ENCODE peak calls at places on chromosomes 5 and 9, in ten cellular contexts. One of them, this sample, is unnamed. For H3K9me3, the result is how much of the 10 kb centered on the place peaks cover.

GRCh38 chr5:91307023-91307422 is 76.1 kb downstream of the ARRDC3 start:
- DNase-seq in DND-41: no peak
- DNase-seq in thyroid gland: peak
- DNase-seq in A549: no peak
- DNase-seq in aorta: no peak
- DNase-seq in OCI-LY7: no peak
- DNase-seq in right lobe of liver: no peak
- DNase-seq in right cardiac atrium: peak
- DNase-seq in PC-3: no peak
- DNase-seq in small intestine: no peak
- DNase-seq in this sample: no peak

GRCh38 chr9:88174324-88174723 is 36.0 kb upstream of the SPATA31C2 start:
- DNase-seq in DND-41: no peak
- DNase-seq in thyroid gland: no peak
- DNase-seq in A549: no peak
- DNase-seq in aorta: no peak
- DNase-seq in OCI-LY7: no peak
- DNase-seq in right lobe of liver: no peak
- DNase-seq in right cardiac atrium: no peak
- DNase-seq in PC-3: peak
- DNase-seq in small intestine: no peak
- DNase-seq in this sample: no peak

GRCh38 chr5:133882107-133882695 is 86.2 kb downstream of the C5orf15 start:
- DNase-seq in DND-41: no peak
- DNase-seq in thyroid gland: no peak
- DNase-seq in A549: no peak
- DNase-seq in aorta: peak
- DNase-seq in OCI-LY7: no peak
- DNase-seq in right lobe of liver: no peak
- DNase-seq in right cardiac atrium: no peak
- DNase-seq in PC-3: no peak
- DNase-seq in small intestine: no peak
- DNase-seq in this sample: no peak

GRCh38 chr9:110543631-110544051 is 35.9 kb downstream of the SVEP1 start:
- DNase-seq in DND-41: no peak
- DNase-seq in thyroid gland: peak
- DNase-seq in A549: no peak
- DNase-seq in aorta: no peak
- DNase-seq in OCI-LY7: no peak
- DNase-seq in right lobe of liver: no peak
- DNase-seq in right cardiac atrium: peak
- DNase-seq in PC-3: no peak
- DNase-seq in small intestine: no peak
- DNase-seq in this sample: no peak

GRCh38 chr5:154985126-154985525 is 28.4 kb upstream of the KIF4B start:
- DNase-seq in DND-41: no peak
- DNase-seq in thyroid gland: no peak
- DNase-seq in A549: no peak
- DNase-seq in aorta: no peak
- DNase-seq in OCI-LY7: no peak
- DNase-seq in right lobe of liver: no peak
- DNase-seq in right cardiac atrium: no peak
- DNase-seq in PC-3: no peak
- DNase-seq in small intestine: no peak
- DNase-seq in this sample: no peak

GRCh38 chr5:36414869-36415282 is 113.2 kb upstream of the RANBP3L start:
- DNase-seq in DND-41: no peak
- DNase-seq in thyroid gland: no peak
- DNase-seq in A549: no peak
- DNase-seq in aorta: no peak
- DNase-seq in OCI-LY7: peak
- DNase-seq in right lobe of liver: no peak
- DNase-seq in right cardiac atrium: no peak
- DNase-seq in PC-3: peak
- DNase-seq in small intestine: peak
- DNase-seq in this sample: peak

GRCh38 chr5:109992264-109992915 is 302.7 kb downstream of the MAN2A1 start:
- DNase-seq in DND-41: no peak
- DNase-seq in thyroid gland: no peak
- DNase-seq in A549: no peak
- DNase-seq in aorta: no peak
- DNase-seq in OCI-LY7: no peak
- DNase-seq in right lobe of liver: peak
- DNase-seq in right cardiac atrium: no peak
- DNase-seq in PC-3: peak
- DNase-seq in small intestine: no peak
- DNase-seq in this sample: no peak

GRCh38 chr5:537098-537497 is 12.8 kb upstream of the SLC9A3 start:
- DNase-seq in DND-41: no peak
- DNase-seq in thyroid gland: no peak
- DNase-seq in A549: no peak
- DNase-seq in aorta: no peak
- DNase-seq in OCI-LY7: no peak
- DNase-seq in right lobe of liver: no peak
- DNase-seq in right cardiac atrium: peak
- DNase-seq in PC-3: no peak
- DNase-seq in small intestine: no peak
- DNase-seq in this sample: no peak

GRCh38 chr9:106830527-106831140 is 32.3 kb upstream of the ZNF462 start:
- DNase-seq in DND-41: no peak
- DNase-seq in thyroid gland: peak
- DNase-seq in A549: no peak
- DNase-seq in aorta: no peak
- DNase-seq in OCI-LY7: no peak
- DNase-seq in right lobe of liver: no peak
- DNase-seq in right cardiac atrium: peak
- DNase-seq in PC-3: no peak
- DNase-seq in small intestine: no peak
- DNase-seq in this sample: no peak

GRCh38 chr5:176868731-176869130 is 30.4 kb downstream of the HK3 start:
- DNase-seq in DND-41: no peak
- DNase-seq in thyroid gland: no peak
- DNase-seq in A549: no peak
- DNase-seq in aorta: no peak
- DNase-seq in OCI-LY7: no peak
- DNase-seq in right lobe of liver: no peak
- DNase-seq in right cardiac atrium: no peak
- DNase-seq in PC-3: no peak
- DNase-seq in small intestine: no peak
- DNase-seq in this sample: no peak

GRCh38 chr5:56409331-56410190 is 176.4 kb upstream of the ANKRD55 start:
- DNase-seq in DND-41: no peak
- DNase-seq in thyroid gland: no peak
- DNase-seq in A549: peak
- DNase-seq in aorta: no peak
- DNase-seq in OCI-LY7: no peak
- DNase-seq in right lobe of liver: no peak
- DNase-seq in right cardiac atrium: peak
- DNase-seq in PC-3: peak
- DNase-seq in small intestine: peak
- DNase-seq in this sample: no peak

DNA sequence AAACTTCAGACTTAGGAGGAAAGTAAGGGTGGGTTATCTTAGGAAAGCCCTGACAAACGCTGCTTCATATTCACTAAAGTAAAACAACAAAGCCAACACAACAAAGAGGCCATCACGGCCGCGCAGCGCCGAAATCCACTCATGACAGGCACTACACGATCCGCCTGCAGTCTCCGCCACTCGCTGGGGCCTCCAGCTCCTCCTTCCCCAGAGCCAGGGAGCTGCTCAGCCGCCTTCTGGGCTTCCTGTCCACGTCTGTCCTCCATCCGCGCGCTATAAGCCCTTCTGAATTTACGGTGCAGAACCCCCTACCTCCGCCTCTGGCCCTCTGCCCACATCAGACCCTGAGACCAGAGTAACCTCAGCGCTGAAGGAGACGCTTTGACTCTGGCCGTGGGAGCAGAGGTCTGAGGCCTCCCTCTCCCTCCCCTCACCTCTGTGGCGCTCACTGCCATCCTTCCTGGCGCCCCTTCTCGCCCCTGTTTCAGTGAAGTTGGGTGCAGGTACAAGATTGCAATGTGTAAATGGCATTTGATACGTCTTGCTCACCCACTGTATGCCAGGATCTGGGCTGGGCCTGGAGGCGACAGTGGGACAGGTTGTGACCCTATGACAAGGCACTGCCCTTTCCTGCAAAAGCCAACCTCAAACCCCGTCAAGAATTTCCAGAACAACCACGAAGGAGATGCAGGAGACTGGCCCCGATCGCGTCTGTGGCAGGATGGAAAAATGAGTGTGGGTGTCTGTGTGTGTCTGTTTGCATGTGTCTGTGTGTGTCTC is 74.9 kb upstream of the PHYKPL start:
- DNase-seq in DND-41: no peak
- DNase-seq in thyroid gland: peak
- DNase-seq in A549: no peak
- DNase-seq in aorta: peak
- DNase-seq in OCI-LY7: no peak
- DNase-seq in right lobe of liver: peak
- DNase-seq in right cardiac atrium: no peak
- DNase-seq in PC-3: no peak
- DNase-seq in small intestine: no peak
- DNase-seq in this sample: no peak
- H3K9me3 ChIP-seq in DND-41: under half
- H3K9me3 ChIP-seq in thyroid gland: under half
- H3K9me3 ChIP-seq in A549: under half
- H3K9me3 ChIP-seq in aorta: under half
- H3K9me3 ChIP-seq in OCI-LY7: under half
- H3K9me3 ChIP-seq in right lobe of liver: under half
- H3K9me3 ChIP-seq in right cardiac atrium: under half
- H3K9me3 ChIP-seq in PC-3: under half
- H3K9me3 ChIP-seq in small intestine: under half
- H3K9me3 ChIP-seq in this sample: under half

GRCh38 chr9:72951043-72951442 is 1.8 kb downstream of the ALDH1A1 start:
- DNase-seq in DND-41: no peak
- DNase-seq in thyroid gland: no peak
- DNase-seq in A549: no peak
- DNase-seq in aorta: no peak
- DNase-seq in OCI-LY7: no peak
- DNase-seq in right lobe of liver: no peak
- DNase-seq in right cardiac atrium: no peak
- DNase-seq in PC-3: no peak
- DNase-seq in small intestine: peak
- DNase-seq in this sample: no peak

GRCh38 chr9:72952394-72952720 is 496 bp downstream of the ALDH1A1 start:
- DNase-seq in DND-41: no peak
- DNase-seq in thyroid gland: no peak
- DNase-seq in A549: no peak
- DNase-seq in aorta: no peak
- DNase-seq in OCI-LY7: no peak
- DNase-seq in right lobe of liver: no peak
- DNase-seq in right cardiac atrium: no peak
- DNase-seq in PC-3: no peak
- DNase-seq in small intestine: peak
- DNase-seq in this sample: no peak

GRCh38 chr9:72951520-72952393 is 1.1 kb downstream of the ALDH1A1 start:
- DNase-seq in DND-41: no peak
- DNase-seq in thyroid gland: no peak
- DNase-seq in A549: no peak
- DNase-seq in aorta: no peak
- DNase-seq in OCI-LY7: no peak
- DNase-seq in right lobe of liver: no peak
- DNase-seq in right cardiac atrium: no peak
- DNase-seq in PC-3: no peak
- DNase-seq in small intestine: peak
- DNase-seq in this sample: no peak

GRCh38 chr9:72954431-72955420 is 1.9 kb upstream of the ALDH1A1 start:
- DNase-seq in DND-41: no peak
- DNase-seq in thyroid gland: no peak
- DNase-seq in A549: no peak
- DNase-seq in aorta: no peak
- DNase-seq in OCI-LY7: no peak
- DNase-seq in right lobe of liver: peak
- DNase-seq in right cardiac atrium: peak
- DNase-seq in PC-3: no peak
- DNase-seq in small intestine: no peak
- DNase-seq in this sample: no peak

GRCh38 chr9:72952914-72953313 is at the start of gene ALDH1A1:
- DNase-seq in DND-41: no peak
- DNase-seq in thyroid gland: peak
- DNase-seq in A549: no peak
- DNase-seq in aorta: no peak
- DNase-seq in OCI-LY7: peak
- DNase-seq in right lobe of liver: peak
- DNase-seq in right cardiac atrium: no peak
- DNase-seq in PC-3: no peak
- DNase-seq in small intestine: peak
- DNase-seq in this sample: no peak
- H3K4me3 ChIP-seq in DND-41: no peak
- H3K4me3 ChIP-seq in thyroid gland: peak
- H3K4me3 ChIP-seq in A549: peak
- H3K4me3 ChIP-seq in aorta: peak
- H3K4me3 ChIP-seq in OCI-LY7: no peak
- H3K4me3 ChIP-seq in right lobe of liver: peak
- H3K4me3 ChIP-seq in right cardiac atrium: peak
- H3K4me3 ChIP-seq in PC-3: no peak
- H3K4me3 ChIP-seq in small intestine: peak
- H3K4me3 ChIP-seq in this sample: no peak

GRCh38 chr5:141373673-141374317 is at the start of gene PCDHGA6:
- DNase-seq in DND-41: no peak
- DNase-seq in thyroid gland: no peak
- DNase-seq in A549: no peak
- DNase-seq in aorta: peak
- DNase-seq in OCI-LY7: peak
- DNase-seq in right lobe of liver: no peak
- DNase-seq in right cardiac atrium: no peak
- DNase-seq in PC-3: no peak
- DNase-seq in small intestine: no peak
- DNase-seq in this sample: no peak
- H3K9me3 ChIP-seq in DND-41: under half
- H3K9me3 ChIP-seq in thyroid gland: under half
- H3K9me3 ChIP-seq in A549: half or more
- H3K9me3 ChIP-seq in aorta: under half
- H3K9me3 ChIP-seq in OCI-LY7: under half
- H3K9me3 ChIP-seq in right lobe of liver: under half
- H3K9me3 ChIP-seq in right cardiac atrium: under half
- H3K9me3 ChIP-seq in PC-3: under half
- H3K9me3 ChIP-seq in small intestine: under half
- H3K9me3 ChIP-seq in this sample: under half

DNA sequence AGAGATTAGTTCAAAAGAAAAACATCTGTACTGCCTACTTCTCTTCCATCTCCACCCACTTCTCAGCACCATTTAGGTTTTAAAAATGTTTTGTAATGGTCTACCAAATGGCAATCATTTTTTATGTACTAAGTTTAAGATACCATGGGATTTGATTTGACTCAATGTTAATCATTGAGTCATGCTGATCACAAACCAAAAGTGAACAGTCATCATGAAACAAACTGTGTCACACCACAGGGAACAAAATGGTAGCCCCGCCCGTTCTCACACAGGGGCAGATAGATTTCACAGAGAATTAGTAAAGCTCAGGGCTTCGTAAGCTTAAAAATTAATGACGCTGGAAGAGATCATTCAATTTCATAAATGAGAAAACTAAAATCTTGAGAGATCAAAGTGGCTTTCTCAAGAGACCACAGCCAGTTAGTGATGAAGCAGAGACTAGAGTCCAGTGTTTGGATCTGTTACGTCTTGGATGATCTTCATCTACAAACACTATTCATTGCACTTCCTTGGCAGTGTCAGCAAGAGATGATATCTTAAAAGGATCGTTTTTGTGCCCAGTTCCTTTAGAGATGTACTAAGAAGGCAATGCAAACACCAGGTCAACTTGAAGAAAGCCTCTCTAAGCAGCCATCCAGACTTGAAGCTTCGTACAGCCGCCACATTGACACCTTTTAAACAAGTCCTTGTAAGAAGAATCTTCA is 33.9 kb upstream of the TRIO start:
- DNase-seq in DND-41: no peak
- DNase-seq in thyroid gland: no peak
- DNase-seq in A549: no peak
- DNase-seq in aorta: peak
- DNase-seq in OCI-LY7: no peak
- DNase-seq in right lobe of liver: no peak
- DNase-seq in right cardiac atrium: peak
- DNase-seq in PC-3: peak
- DNase-seq in small intestine: peak
- DNase-seq in this sample: no peak
- H3K4me3 ChIP-seq in DND-41: no peak
- H3K4me3 ChIP-seq in thyroid gland: no peak
- H3K4me3 ChIP-seq in A549: no peak
- H3K4me3 ChIP-seq in aorta: no peak
- H3K4me3 ChIP-seq in OCI-LY7: no peak
- H3K4me3 ChIP-seq in right lobe of liver: no peak
- H3K4me3 ChIP-seq in right cardiac atrium: no peak
- H3K4me3 ChIP-seq in PC-3: peak
- H3K4me3 ChIP-seq in small intestine: no peak
- H3K4me3 ChIP-seq in this sample: no peak

This sample was measured in SJSA1.